ENCODE peak calls at places on chromosomes 4 and X, in six cellular contexts. S is activated naive CD4-positive, alpha-beta T cell treated with anti-CD3 and anti-CD28 coated beads, Interleukin-2, amount 50 U/mL, for 16 hours; W is right cardiac atrium; N is AG10803; C is HT1080; M is NCI-H774. V is an unnamed sample.

GRCh38 chrX:47854474-47854873 is 17.8 kb downstream of the ZNF81 start:
- DNase-seq in S (peak; percentile 33), W (peak; percentile 45), N (peak; percentile 10), C (no peak), M (no peak), V (no peak)

GRCh38 chrX:117895418-117895817 is 221.2 kb downstream of the KLHL13 start:
- DNase-seq in S (no peak), W (no peak), N (no peak), C (no peak), M (no peak), V (no peak)

GRCh38 chr4:47669946-47670345 is 167.9 kb downstream of the CORIN start:
- DNase-seq in S (no peak), W (no peak), N (no peak), C (no peak), M (peak; percentile 77), V (no peak)

GRCh38 chr4:10096201-10096975 is 20.2 kb downstream of the WDR1 start:
- DNase-seq in S (peak; percentile 85), W (peak; percentile 84), N (peak; percentile 87), C (peak; percentile 98), M (no peak), V (no peak)

GRCh38 chrX:663841-664240 is 33.2 kb downstream of the SHOX start:
- DNase-seq in S (no peak), W (no peak), N (no peak), C (no peak), M (no peak), V (no peak)

GRCh38 chrX:24870143-24870542 is 145.6 kb downstream of the ARX start:
- DNase-seq in S (no peak), W (no peak), N (peak; percentile 62), C (peak; percentile 36), M (no peak), V (no peak)

GRCh38 chr4:78410651-78411050 is 140.9 kb upstream of the ANXA3 start:
- DNase-seq in S (no peak), W (no peak), N (peak; percentile 44), C (no peak), M (no peak), V (no peak)

GRCh38 chr4:14994242-14994641 is 8.0 kb upstream of the CPEB2 start:
- DNase-seq in S (no peak), W (no peak), N (peak; percentile 17), C (peak; percentile 75), M (no peak), V (no peak)

GRCh38 chrX:71619193-71619592 is 882 bp upstream of the CXCR3 start:
- DNase-seq in S (peak; percentile 73), W (no peak), N (no peak), C (no peak), M (no peak), V (no peak)

GRCh38 chrX:43165343-43165920 is 387.5 kb upstream of the PPP1R2C start:
- DNase-seq in S (peak; percentile 9), W (no peak), N (no peak), C (no peak), M (no peak), V (no peak)

GRCh38 chrX:30224541-30224940 is 5.9 kb upstream of the MAGEB3 start:
- DNase-seq in S (no peak), W (no peak), N (no peak), C (no peak), M (no peak), V (no peak)

GRCh38 chrX:66914082-66914481 is 275.2 kb upstream of the EDA2R start:
- DNase-seq in S (no peak), W (no peak), N (peak; percentile 1), C (peak; percentile 65), M (no peak), V (no peak)

GRCh38 chr4:16213107-16213506 is 13.2 kb downstream of the TAPT1 start:
- DNase-seq in S (no peak), W (no peak), N (no peak), C (no peak), M (no peak), V (no peak)

GRCh38 chr4:153784300-153784699 is 4.6 kb downstream of the SFRP2 start:
- DNase-seq in S (no peak), W (no peak), N (no peak), C (no peak), M (no peak), V (no peak)

GRCh38 chr4:112127048-112127637 is 18.1 kb upstream of the FAM241A start:
- DNase-seq in S (no peak), W (no peak), N (no peak), C (no peak), M (no peak), V (no peak)

GRCh38 chr4:88697588-88698329 is at the start of gene NAP1L5:
- DNase-seq in S (peak; percentile 69), W (peak; percentile 90), N (peak; percentile 67), C (peak; percentile 66), M (no peak), V (peak; percentile 19)

GRCh38 chr4:153573881-153574807 is 108.0 kb downstream of the TMEM131L start:
- DNase-seq in S (peak; percentile 69), W (peak; percentile 88), N (peak; percentile 92), C (peak; percentile 70), M (no peak), V (no peak)

GRCh38 chr4:173367946-173368345 is 2.8 kb upstream of the SAP30 start:
- DNase-seq in S (no peak), W (no peak), N (peak; percentile 17), C (peak; percentile 22), M (no peak), V (no peak)

GRCh38 chr4:71406459-71406963 is 67.7 kb downstream of the SLC4A4 start:
- DNase-seq in S (no peak), W (no peak), N (peak; percentile 46), C (peak; percentile 74), M (no peak), V (no peak)

GRCh38 chr4:182277402-182277801 is 34.2 kb downstream of the TENM3 start:
- DNase-seq in S (no peak), W (no peak), N (peak; percentile 53), C (no peak), M (no peak), V (no peak)

GRCh38 chr4:3021127-3021526 is 53.2 kb downstream of the HTT-AS start:
- DNase-seq in S (no peak), W (no peak), N (no peak), C (no peak), M (no peak), V (no peak)

GRCh38 chr4:74623041-74623440 is 171.3 kb downstream of the BTC start:
- DNase-seq in S (no peak), W (no peak), N (peak; percentile 23), C (peak; percentile 43), M (no peak), V (no peak)

GRCh38 chrX:130594453-130594916 is 192.7 kb downstream of the RBMX2 start:
- DNase-seq in S (no peak), W (no peak), N (no peak), C (no peak), M (peak; percentile 37), V (no peak)

GRCh38 chrX:12372111-12372510 is 233.8 kb downstream of the FRMPD4 start:
- DNase-seq in S (no peak), W (no peak), N (peak; percentile 82), C (no peak), M (no peak), V (no peak)

GRCh38 chr4:164373021-164373420 is 380.9 kb upstream of the SMIM31 start:
- DNase-seq in S (no peak), W (no peak), N (no peak), C (no peak), M (no peak), V (no peak)

GRCh38 chrX:74195605-74196004 is 108.4 kb upstream of the ZCCHC13 start:
- DNase-seq in S (no peak), W (peak; percentile 34), N (no peak), C (no peak), M (no peak), V (no peak)

GRCh38 chr4:131091896-131092295 is 1995.9 kb downstream of the C4orf33 start:
- DNase-seq in S (no peak), W (no peak), N (no peak), C (peak; percentile 15), M (no peak), V (peak; percentile 1)

GRCh38 chr4:36399762-36400353 is 118.4 kb downstream of the DTHD1 start:
- DNase-seq in S (peak; percentile 43), W (no peak), N (no peak), C (no peak), M (no peak), V (no peak)

GRCh38 chr4:41256740-41257256 is at the start of gene UCHL1:
- DNase-seq in S (no peak), W (peak; percentile 80), N (peak; percentile 79), C (no peak), M (peak; percentile 92), V (peak; percentile 92)

GRCh38 chr4:150033937-150034336 is 44.3 kb upstream of the DCLK2 start:
- DNase-seq in S (no peak), W (no peak), N (no peak), C (peak; percentile 40), M (peak; percentile 1), V (peak; percentile 1)

GRCh38 chr4:142846105-142846728 is at the start of gene INPP4B:
- DNase-seq in S (peak; percentile 64), W (peak; percentile 66), N (peak; percentile 58), C (peak; percentile 32), M (peak; percentile 8), V (no peak)

GRCh38 chr4:48370260-48371134 is 29.2 kb downstream of the SLAIN2 start:
- DNase-seq in S (no peak), W (no peak), N (no peak), C (no peak), M (peak; percentile 69), V (peak; percentile 1)

GRCh38 chr4:127759893-127760292 is 22.2 kb upstream of the HSPA4L start:
- DNase-seq in S (no peak), W (no peak), N (no peak), C (peak; percentile 44), M (no peak), V (no peak)

GRCh38 chrX:39969099-39969825 is 128.5 kb downstream of the BCOR start:
- DNase-seq in S (peak; percentile 11), W (no peak), N (no peak), C (no peak), M (peak; percentile 25), V (peak; percentile 86)

GRCh38 chr4:13933163-13933562 is 305.6 kb upstream of the BOD1L1 start:
- DNase-seq in S (no peak), W (no peak), N (peak; percentile 61), C (peak; percentile 32), M (no peak), V (no peak)

GRCh38 chrX:11446951-11447350 is 153.7 kb downstream of the AMELX start:
- DNase-seq in S (no peak), W (no peak), N (peak; percentile 65), C (no peak), M (no peak), V (no peak)

GRCh38 chr4:105399535-105400161 is 74.2 kb downstream of the PPA2 start:
- DNase-seq in S (no peak), W (no peak), N (peak; percentile 85), C (peak; percentile 87), M (no peak), V (no peak)

GRCh38 chr4:6824772-6825402 is 42.4 kb downstream of the KIAA0232 start:
- DNase-seq in S (no peak), W (no peak), N (no peak), C (no peak), M (no peak), V (no peak)